ENCODE peak calls at places on chromosomes 11 and 22, in four cellular contexts. One of them, this sample, is unnamed.

GRCh38 chr11:134835561-134835960 is 423.5 kb upstream of the B3GAT1 start:
- DNase-seq in psoas muscle: no peak
- DNase-seq in fibroblast of the aortic adventitia: no peak
- DNase-seq in fibroblast of pulmonary artery: no peak
- DNase-seq in this sample: no peak

GRCh38 chr22:47333625-47334024 is 571.2 kb downstream of the TBC1D22A start:
- DNase-seq in fibroblast of the aortic adventitia: peak; percentile 72
- DNase-seq in fibroblast of pulmonary artery: peak; percentile 95
- DNase-seq in psoas muscle: no peak
- DNase-seq in this sample: no peak

GRCh38 chr11:57491371-57492061 is 24.0 kb downstream of the SLC43A1 start:
- DNase-seq in fibroblast of the aortic adventitia: no peak
- DNase-seq in psoas muscle: peak; percentile 49
- DNase-seq in fibroblast of pulmonary artery: peak; percentile 44
- DNase-seq in this sample: no peak

GRCh38 chr11:72328366-72329224 is 84.6 kb upstream of the PHOX2A start:
- DNase-seq in fibroblast of the aortic adventitia: peak; percentile 86
- DNase-seq in fibroblast of pulmonary artery: peak; percentile 50
- DNase-seq in psoas muscle: no peak
- DNase-seq in this sample: no peak

GRCh38 chr22:49150801-49151221 is 676.9 kb downstream of the BRD1 start:
- DNase-seq in fibroblast of the aortic adventitia: no peak
- DNase-seq in psoas muscle: no peak
- DNase-seq in fibroblast of pulmonary artery: no peak
- DNase-seq in this sample: no peak

GRCh38 chr11:48022445-48022844 is 42.1 kb downstream of the PTPRJ start:
- DNase-seq in fibroblast of pulmonary artery: no peak
- DNase-seq in fibroblast of the aortic adventitia: no peak
- DNase-seq in psoas muscle: no peak
- DNase-seq in this sample: no peak

GRCh38 chr11:7595016-7595869 is 78.1 kb downstream of the CYB5R2 start:
- DNase-seq in fibroblast of the aortic adventitia: peak; percentile 88
- DNase-seq in psoas muscle: no peak
- DNase-seq in fibroblast of pulmonary artery: no peak
- DNase-seq in this sample: no peak

GRCh38 chr22:41696714-41697113 is 2.6 kb upstream of the MEI1 start:
- DNase-seq in psoas muscle: no peak
- DNase-seq in fibroblast of the aortic adventitia: no peak
- DNase-seq in fibroblast of pulmonary artery: no peak
- DNase-seq in this sample: no peak

GRCh38 chr11:11391169-11391568 is 38.1 kb upstream of the CSNK2A3 start:
- DNase-seq in fibroblast of the aortic adventitia: no peak
- DNase-seq in fibroblast of pulmonary artery: no peak
- DNase-seq in psoas muscle: no peak
- DNase-seq in this sample: no peak

GRCh38 chr11:26580929-26581328 is 8.9 kb upstream of the MUC15 start:
- DNase-seq in fibroblast of the aortic adventitia: peak; percentile 48
- DNase-seq in psoas muscle: no peak
- DNase-seq in fibroblast of pulmonary artery: peak; percentile 20
- DNase-seq in this sample: no peak

GRCh38 chr22:48090332-48090672 is 1327.9 kb downstream of the TBC1D22A start:
- DNase-seq in fibroblast of pulmonary artery: no peak
- DNase-seq in fibroblast of the aortic adventitia: no peak
- DNase-seq in psoas muscle: no peak
- DNase-seq in this sample: no peak

GRCh38 chr11:35047179-35047578 is 91.8 kb upstream of the CD44 start:
- DNase-seq in psoas muscle: no peak
- DNase-seq in fibroblast of pulmonary artery: no peak
- DNase-seq in fibroblast of the aortic adventitia: no peak
- DNase-seq in this sample: no peak

GRCh38 chr11:133582731-133583130 is 50.4 kb upstream of the OPCML start:
- DNase-seq in psoas muscle: no peak
- DNase-seq in fibroblast of the aortic adventitia: no peak
- DNase-seq in fibroblast of pulmonary artery: no peak
- DNase-seq in this sample: no peak

GRCh38 chr11:59191095-59191494 is 19.2 kb downstream of the DTX4 start:
- DNase-seq in psoas muscle: no peak
- DNase-seq in fibroblast of pulmonary artery: no peak
- DNase-seq in fibroblast of the aortic adventitia: no peak
- DNase-seq in this sample: no peak

GRCh38 chr11:120104041-120104440 is 33.9 kb downstream of the TRIM29 start:
- DNase-seq in fibroblast of the aortic adventitia: no peak
- DNase-seq in fibroblast of pulmonary artery: no peak
- DNase-seq in psoas muscle: no peak
- DNase-seq in this sample: no peak

GRCh38 chr22:30208631-30209603 is 37.6 kb downstream of the LIF start:
- DNase-seq in fibroblast of the aortic adventitia: peak; percentile 99
- DNase-seq in psoas muscle: peak; percentile 74
- DNase-seq in fibroblast of pulmonary artery: peak; percentile 94
- DNase-seq in this sample: peak; percentile 84

GRCh38 chr11:79110796-79111195 is 330.0 kb downstream of the TENM4 start:
- DNase-seq in psoas muscle: no peak
- DNase-seq in fibroblast of the aortic adventitia: no peak
- DNase-seq in fibroblast of pulmonary artery: no peak
- DNase-seq in this sample: no peak

GRCh38 chr11:47917643-47918369 is 62.6 kb upstream of the PTPRJ start:
- DNase-seq in fibroblast of the aortic adventitia: peak; percentile 100
- DNase-seq in fibroblast of pulmonary artery: peak; percentile 99
- DNase-seq in psoas muscle: peak; percentile 68
- DNase-seq in this sample: peak; percentile 86

GRCh38 chr11:23632293-23632692 is 772.0 kb upstream of the CCDC179 start:
- DNase-seq in fibroblast of the aortic adventitia: no peak
- DNase-seq in psoas muscle: no peak
- DNase-seq in fibroblast of pulmonary artery: no peak
- DNase-seq in this sample: no peak

GRCh38 chr11:72369786-72370185 is 64.5 kb downstream of the CLPB start:
- DNase-seq in fibroblast of pulmonary artery: peak; percentile 8
- DNase-seq in fibroblast of the aortic adventitia: no peak
- DNase-seq in psoas muscle: no peak
- DNase-seq in this sample: no peak

GRCh38 chr11:65141896-65142494 is 7.7 kb upstream of the SYVN1 start:
- DNase-seq in psoas muscle: no peak
- DNase-seq in fibroblast of pulmonary artery: no peak
- DNase-seq in fibroblast of the aortic adventitia: no peak
- DNase-seq in this sample: no peak

GRCh38 chr22:24244144-24244787 is 616 bp downstream of the GGT5 start:
- DNase-seq in fibroblast of the aortic adventitia: peak; percentile 70
- DNase-seq in fibroblast of pulmonary artery: peak; percentile 88
- DNase-seq in psoas muscle: peak; percentile 32
- DNase-seq in this sample: no peak

GRCh38 chr22:23183107-23183698 is 2.9 kb downstream of the BCR start:
- DNase-seq in fibroblast of the aortic adventitia: peak; percentile 53
- DNase-seq in fibroblast of pulmonary artery: peak; percentile 64
- DNase-seq in psoas muscle: peak; percentile 37
- DNase-seq in this sample: peak; percentile 57

GRCh38 chr22:42397332-42398246 is 34.6 kb downstream of the NFAM1 start:
- DNase-seq in psoas muscle: no peak
- DNase-seq in fibroblast of pulmonary artery: no peak
- DNase-seq in fibroblast of the aortic adventitia: no peak
- DNase-seq in this sample: no peak

GRCh38 chr22:47059701-47060161 is 297.3 kb downstream of the TBC1D22A start:
- DNase-seq in fibroblast of pulmonary artery: no peak
- DNase-seq in fibroblast of the aortic adventitia: no peak
- DNase-seq in psoas muscle: no peak
- DNase-seq in this sample: peak; percentile 12

GRCh38 chr11:97963528-97964331 is 1057.0 kb upstream of the CNTN5 start:
- DNase-seq in fibroblast of pulmonary artery: peak; percentile 29
- DNase-seq in psoas muscle: no peak
- DNase-seq in fibroblast of the aortic adventitia: peak; percentile 28
- DNase-seq in this sample: no peak

GRCh38 chr22:46934746-46935491 is 172.5 kb downstream of the TBC1D22A start:
- DNase-seq in fibroblast of pulmonary artery: peak; percentile 92
- DNase-seq in fibroblast of the aortic adventitia: peak; percentile 85
- DNase-seq in psoas muscle: peak; percentile 44
- DNase-seq in this sample: no peak

GRCh38 chr11:68903288-68903630 is 373 bp downstream of the MRPL21 start:
- DNase-seq in fibroblast of the aortic adventitia: no peak
- DNase-seq in fibroblast of pulmonary artery: no peak
- DNase-seq in psoas muscle: no peak
- DNase-seq in this sample: no peak

GRCh38 chr11:86678296-86678695 is 5.9 kb upstream of the ME3 start:
- DNase-seq in fibroblast of the aortic adventitia: no peak
- DNase-seq in fibroblast of pulmonary artery: no peak
- DNase-seq in psoas muscle: no peak
- DNase-seq in this sample: no peak

GRCh38 chr11:132078230-132078629 is 707.8 kb downstream of the NTM start:
- DNase-seq in fibroblast of the aortic adventitia: no peak
- DNase-seq in psoas muscle: no peak
- DNase-seq in fibroblast of pulmonary artery: no peak
- DNase-seq in this sample: no peak

GRCh38 chr22:17638182-17638431 is 450 bp upstream of the BCL2L13 start:
- DNase-seq in fibroblast of the aortic adventitia: no peak
- DNase-seq in psoas muscle: no peak
- DNase-seq in fibroblast of pulmonary artery: no peak
- DNase-seq in this sample: no peak

GRCh38 chr22:17634696-17635095 is 3.9 kb upstream of the BCL2L13 start:
- DNase-seq in psoas muscle: no peak
- DNase-seq in fibroblast of pulmonary artery: peak; percentile 62
- DNase-seq in fibroblast of the aortic adventitia: no peak
- DNase-seq in this sample: no peak

GRCh38 chr22:17633998-17634323 is 4.6 kb upstream of the BCL2L13 start:
- DNase-seq in psoas muscle: no peak
- DNase-seq in fibroblast of pulmonary artery: no peak
- DNase-seq in fibroblast of the aortic adventitia: no peak
- DNase-seq in this sample: no peak

GRCh38 chr22:17637490-17638181 is 921 bp upstream of the BCL2L13 start:
- DNase-seq in fibroblast of pulmonary artery: no peak
- DNase-seq in psoas muscle: no peak
- DNase-seq in fibroblast of the aortic adventitia: no peak
- DNase-seq in this sample: no peak

GRCh38 chr22:17638432-17639237 is at the start of gene BCL2L13:
- DNase-seq in psoas muscle: peak; percentile 93
- DNase-seq in fibroblast of pulmonary artery: peak; percentile 92
- DNase-seq in fibroblast of the aortic adventitia: peak; percentile 81
- DNase-seq in this sample: peak; percentile 96
- TF ChIP-seq CTCF in psoas muscle: no peak
- TF ChIP-seq CTCF in fibroblast of pulmonary artery: no peak
- TF ChIP-seq CTCF in fibroblast of the aortic adventitia: peak; percentile 20
- TF ChIP-seq CTCF in this sample: no peak

GRCh38 chr22:20437253-20438065 is at the start of gene SCARF2:
- DNase-seq in fibroblast of the aortic adventitia: peak; percentile 55
- DNase-seq in psoas muscle: peak; percentile 71
- DNase-seq in fibroblast of pulmonary artery: peak; percentile 62
- DNase-seq in this sample: peak; percentile 81
- H3K4me3 ChIP-seq in fibroblast of the aortic adventitia: peak within 1 kb of the TSS; percentile 91
- H3K4me3 ChIP-seq in psoas muscle: peak within 1 kb of the TSS; percentile 69
- H3K4me3 ChIP-seq in fibroblast of pulmonary artery: peak within 1 kb of the TSS; percentile 90
- H3K4me3 ChIP-seq in this sample: peak within 1 kb of the TSS; percentile 76

DNA sequence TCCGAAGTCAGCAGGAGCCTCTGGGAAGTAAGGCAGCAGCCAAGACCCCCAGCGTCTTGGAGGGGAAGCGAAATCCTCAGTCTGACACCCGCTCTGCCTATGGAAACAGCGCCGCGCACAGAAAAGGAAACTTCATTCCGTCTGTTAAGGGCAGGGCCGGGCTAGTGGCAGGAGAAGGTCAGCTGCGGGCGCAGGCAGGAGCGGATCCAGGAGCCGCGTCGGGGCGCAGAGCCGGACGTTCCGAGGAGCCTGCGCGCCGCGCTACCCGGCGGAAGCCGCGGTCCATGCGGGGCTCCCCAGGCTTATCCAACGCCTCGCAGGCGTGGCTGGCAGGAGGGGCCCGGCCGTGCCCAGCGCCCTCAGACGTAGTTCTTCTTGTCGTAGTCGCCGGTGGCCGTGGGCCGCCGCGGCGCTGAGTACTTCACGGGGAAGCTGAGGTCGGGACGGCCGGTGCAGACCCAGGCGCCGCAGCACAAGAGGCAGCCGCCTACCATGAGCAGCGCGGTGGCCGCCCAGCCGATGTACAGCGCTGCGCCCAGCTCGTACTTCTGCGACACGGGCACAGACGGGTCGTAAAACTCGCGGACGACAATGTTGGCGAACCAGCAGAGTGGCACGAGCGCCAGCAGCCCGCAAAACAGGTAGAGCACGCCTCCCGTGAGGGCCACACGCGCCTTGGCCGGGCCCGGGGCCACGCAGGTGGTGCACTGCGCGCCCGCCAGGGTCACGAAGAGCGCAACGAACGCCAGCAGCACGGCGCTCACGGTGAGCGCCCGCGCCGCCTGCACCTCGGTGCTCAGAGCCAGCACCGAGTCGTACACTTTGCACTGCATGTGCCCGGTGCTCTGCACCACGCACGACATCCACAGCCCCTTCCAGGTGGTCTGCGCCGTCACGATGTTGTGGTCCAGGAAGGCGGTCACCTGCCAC is 705 bp downstream of the CLDN5 start:
- DNase-seq in psoas muscle: no peak
- DNase-seq in fibroblast of the aortic adventitia: peak; percentile 23
- DNase-seq in fibroblast of pulmonary artery: peak; percentile 34
- DNase-seq in this sample: no peak
- TF ChIP-seq CTCF in psoas muscle: no peak
- TF ChIP-seq CTCF in fibroblast of the aortic adventitia: no peak
- TF ChIP-seq CTCF in fibroblast of pulmonary artery: no peak
- TF ChIP-seq CTCF in this sample: no peak

DNA sequence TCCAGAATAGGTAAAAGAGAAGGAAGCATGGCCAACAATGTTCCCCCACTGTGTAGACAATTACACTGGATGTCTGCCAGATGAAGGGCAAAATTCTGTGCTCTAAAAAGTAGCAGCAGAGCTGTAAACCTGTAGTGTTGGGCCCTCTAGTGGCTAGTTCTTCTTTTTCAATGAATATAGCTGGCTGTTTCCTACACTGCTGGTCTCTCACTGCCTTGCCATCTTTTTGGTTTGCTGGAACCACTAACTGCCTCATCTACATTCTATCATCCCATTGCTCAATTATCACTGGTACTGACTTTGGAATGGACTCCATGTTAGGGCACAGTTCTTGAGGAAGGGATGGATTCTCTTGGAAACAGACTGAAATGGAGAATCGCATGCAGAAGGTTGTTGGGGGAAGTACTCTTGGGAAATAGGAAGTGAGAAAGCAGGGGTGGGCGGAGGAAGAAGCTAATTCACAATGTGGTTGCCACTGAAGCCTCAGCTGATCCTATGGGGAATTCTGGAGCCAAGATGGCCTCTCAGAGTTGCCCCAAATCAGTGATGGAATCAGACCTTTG is 17.9 kb downstream of the KCNE3 start:
- DNase-seq in fibroblast of pulmonary artery: peak; percentile 91
- DNase-seq in fibroblast of the aortic adventitia: peak; percentile 88
- DNase-seq in psoas muscle: no peak
- DNase-seq in this sample: no peak
- H3K4me3 ChIP-seq in fibroblast of pulmonary artery: no peak overlapping the region
- H3K4me3 ChIP-seq in fibroblast of the aortic adventitia: no peak overlapping the region
- H3K4me3 ChIP-seq in psoas muscle: no peak overlapping the region
- H3K4me3 ChIP-seq in this sample: no peak overlapping the region

GRCh38 chr22:34804588-34804987 is 261.4 kb upstream of the ISX start:
- DNase-seq in fibroblast of the aortic adventitia: no peak
- DNase-seq in psoas muscle: no peak
- DNase-seq in fibroblast of pulmonary artery: no peak
- DNase-seq in this sample: no peak
- TF ChIP-seq CTCF in fibroblast of the aortic adventitia: no peak
- TF ChIP-seq CTCF in psoas muscle: no peak
- TF ChIP-seq CTCF in fibroblast of pulmonary artery: no peak
- TF ChIP-seq CTCF in this sample: no peak

This sample was measured in heart left ventricle.